ENCODE peak calls at places on chromosomes 1 and 21, in six cellular contexts. I is H1, Z is GM12878, H is HCT116, L is K562, Y is HepG2. V is an unnamed sample.

GRCh38 chr1:6459850-6460265 is 6.1 kb downstream of the TNFRSF25 start:
- DNase-seq in I (no peak), Z (no peak), H (no peak), L (peak), Y (no peak), V (no peak)

GRCh38 chr1:91712981-91713841 is 172.7 kb downstream of the TGFBR3 start:
- DNase-seq in I (no peak), Z (peak), H (no peak), L (no peak), Y (no peak), V (no peak)

GRCh38 chr1:5754079-5754431 is 238.2 kb downstream of the NPHP4 start:
- DNase-seq in I (peak), Z (no peak), H (no peak), L (no peak), Y (no peak), V (no peak)

GRCh38 chr1:77290576-77290975 is 8.8 kb downstream of the AK5 start:
- DNase-seq in I (no peak), Z (no peak), H (no peak), L (no peak), Y (no peak), V (no peak)

GRCh38 chr1:44676484-44677200 is 2.1 kb downstream of the ARMH1 start:
- DNase-seq in I (no peak), Z (no peak), H (no peak), L (no peak), Y (no peak), V (no peak)

GRCh38 chr1:205435904-205436573 is 14.2 kb upstream of the LEMD1 start:
- DNase-seq in I (no peak), Z (no peak), H (no peak), L (peak), Y (no peak), V (no peak)

GRCh38 chr1:107358611-107359342 is 217.9 kb downstream of the NTNG1 start:
- DNase-seq in I (no peak), Z (no peak), H (no peak), L (no peak), Y (no peak), V (no peak)

GRCh38 chr1:85366391-85366790 is 90.0 kb upstream of the BCL10 start:
- DNase-seq in I (no peak), Z (no peak), H (no peak), L (no peak), Y (no peak), V (no peak)

GRCh38 chr21:46128106-46128982 is 27.0 kb downstream of the FTCD start:
- DNase-seq in I (no peak), Z (no peak), H (no peak), L (no peak), Y (no peak), V (no peak)

GRCh38 chr1:6352138-6352563 is 41.4 kb downstream of the ACOT7 start:
- DNase-seq in I (peak), Z (no peak), H (no peak), L (peak), Y (peak), V (no peak)

GRCh38 chr1:175364424-175365076 is 172.0 kb upstream of the KIAA0040 start:
- DNase-seq in I (no peak), Z (peak), H (no peak), L (no peak), Y (no peak), V (no peak)

GRCh38 chr1:36086529-36087232 is 2.0 kb upstream of the ADPRS start:
- DNase-seq in I (no peak), Z (no peak), H (no peak), L (no peak), Y (no peak), V (no peak)

GRCh38 chr1:31726715-31727114 is 22.9 kb upstream of the COL16A1 start:
- DNase-seq in I (no peak), Z (no peak), H (no peak), L (no peak), Y (no peak), V (no peak)

GRCh38 chr1:24558455-24558854 is 2.6 kb downstream of the NCMAP start:
- DNase-seq in I (no peak), Z (no peak), H (no peak), L (no peak), Y (peak), V (no peak)

GRCh38 chr1:24557220-24557619 is 1.3 kb downstream of the NCMAP start:
- DNase-seq in I (no peak), Z (no peak), H (no peak), L (no peak), Y (no peak), V (no peak)

GRCh38 chr1:24560361-24560760 is 4.5 kb downstream of the NCMAP start:
- DNase-seq in I (no peak), Z (no peak), H (no peak), L (no peak), Y (no peak), V (no peak)

GRCh38 chr1:24557711-24558121 is 1.8 kb downstream of the NCMAP start:
- DNase-seq in I (no peak), Z (no peak), H (no peak), L (no peak), Y (no peak), V (no peak)

DNA sequence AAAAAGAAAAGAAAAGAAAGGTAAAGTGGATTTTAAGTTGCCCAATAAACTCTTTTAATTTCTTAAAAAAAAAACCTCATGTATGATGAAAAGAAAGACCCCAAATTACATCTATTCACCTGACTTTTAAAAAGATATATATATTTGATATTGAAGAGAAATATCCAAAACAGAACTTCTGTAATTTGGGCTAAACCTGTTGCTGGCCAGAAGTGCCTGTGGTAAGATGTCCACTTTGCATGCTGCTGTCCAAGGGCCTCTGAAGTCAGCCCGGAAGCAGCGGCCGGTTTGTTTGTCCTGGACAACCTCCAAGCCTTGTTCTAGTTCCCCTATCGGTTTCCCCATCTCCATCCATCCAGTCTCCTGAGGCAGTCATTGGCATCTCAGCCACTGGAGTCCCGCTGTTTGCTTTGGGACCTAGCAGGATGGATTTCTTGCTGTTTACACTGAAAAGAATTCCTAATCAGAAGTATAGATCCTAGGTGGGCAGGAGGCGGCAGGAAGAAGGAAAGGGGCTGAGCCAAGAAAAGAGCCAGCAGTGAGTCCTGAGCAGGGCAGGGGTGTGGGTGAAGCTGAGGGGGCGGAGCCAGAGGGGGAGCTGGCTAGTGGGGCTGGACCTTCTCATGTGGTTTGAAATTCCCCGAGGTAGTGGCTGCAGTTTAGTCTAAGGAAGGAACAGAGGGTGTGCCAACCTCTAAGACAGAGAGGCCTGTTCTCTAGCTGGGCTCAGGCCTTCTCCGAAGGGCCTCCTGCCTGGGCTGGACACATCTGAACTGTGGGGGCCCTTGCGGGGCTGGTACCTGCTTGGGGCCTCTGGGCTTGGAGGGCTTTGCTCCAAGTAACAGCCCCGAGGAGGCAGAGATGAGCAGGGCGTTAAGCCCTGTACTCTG is 3.3 kb downstream of the NCMAP start:
- DNase-seq in I (peak), Z (no peak), H (peak), L (no peak), Y (peak), V (peak)
- TF ChIP-seq ZNF274 in I (no peak), Z (no peak), H (no peak), L (no peak), Y (no peak), V (no peak)

GRCh38 chr1:56572334-56573050 is 6.9 kb downstream of the PLPP3 start:
- DNase-seq in I (no peak), Z (no peak), H (no peak), L (no peak), Y (no peak), V (no peak)
- H3K4me3 ChIP-seq in I (no peak), Z (no peak), H (no peak), L (no peak), Y (peak), V (no peak)

GRCh38 chr1:110190282-110190929 is 19.7 kb upstream of the KCNC4 start:
- DNase-seq in I (no peak), Z (no peak), H (no peak), L (no peak), Y (no peak), V (no peak)
- TF ChIP-seq ZNF274 in I (no peak), Z (no peak), H (no peak), L (no peak), Y (no peak), V (no peak)

GRCh38 chr1:151827853-151828252 is 3.7 kb downstream of the RORC start:
- DNase-seq in I (no peak), Z (no peak), H (no peak), L (no peak), Y (no peak), V (no peak)

GRCh38 chr1:151822404-151822803 is 9.2 kb downstream of the RORC start:
- DNase-seq in I (no peak), Z (no peak), H (no peak), L (peak), Y (no peak), V (no peak)

GRCh38 chr1:151825811-151826660 is 5.6 kb downstream of the RORC start:
- DNase-seq in I (peak), Z (no peak), H (no peak), L (peak), Y (no peak), V (no peak)

GRCh38 chr1:151823175-151823574 is 8.4 kb downstream of the RORC start:
- DNase-seq in I (no peak), Z (no peak), H (no peak), L (no peak), Y (no peak), V (no peak)

DNA sequence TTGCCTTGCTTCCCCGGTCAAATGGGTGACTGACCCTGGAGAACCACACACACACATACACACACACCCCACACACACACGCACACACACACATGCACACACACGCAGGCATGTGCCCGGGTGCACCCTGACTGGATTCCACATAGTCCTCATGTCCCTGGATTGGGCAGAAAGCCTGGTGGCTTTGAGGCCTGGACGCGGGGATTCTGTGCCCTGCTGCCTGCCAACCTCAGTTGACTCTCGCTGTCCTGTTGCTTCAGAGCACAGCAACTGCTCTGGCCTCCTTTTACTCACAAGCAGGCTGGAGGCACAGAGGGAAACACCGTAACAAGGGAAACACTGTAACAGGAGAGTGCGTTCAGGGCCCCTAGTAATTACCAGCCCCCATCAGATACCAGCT is 6.4 kb downstream of the RORC start:
- DNase-seq in I (no peak), Z (no peak), H (no peak), L (no peak), Y (no peak), V (no peak)
- H3K4me3 ChIP-seq in I (no peak), Z (no peak), H (no peak), L (no peak), Y (no peak), V (no peak)

GRCh38 chr1:98821379-98821778 is 159.9 kb downstream of the SNX7 start:
- DNase-seq in I (no peak), Z (no peak), H (no peak), L (no peak), Y (no peak), V (no peak)
- TF ChIP-seq ZNF274 in I (no peak), Z (no peak), H (no peak), L (no peak), Y (no peak), V (no peak)

GRCh38 chr1:2198571-2198970 is 4.0 kb upstream of the FAAP20 start:
- DNase-seq in I (no peak), Z (no peak), H (no peak), L (no peak), Y (no peak), V (no peak)
- H3K4me3 ChIP-seq in I (no peak), Z (peak), H (peak), L (no peak), Y (no peak), V (no peak)

GRCh38 chr1:195962051-195962450 is 646.2 kb downstream of the KCNT2 start:
- DNase-seq in I (no peak), Z (no peak), H (no peak), L (no peak), Y (no peak), V (no peak)

GRCh38 chr1:195958131-195958530 is 650.1 kb downstream of the KCNT2 start:
- DNase-seq in I (no peak), Z (no peak), H (no peak), L (no peak), Y (no peak), V (no peak)

GRCh38 chr1:195954848-195955247 is 653.4 kb downstream of the KCNT2 start:
- DNase-seq in I (no peak), Z (no peak), H (no peak), L (no peak), Y (no peak), V (no peak)

GRCh38 chr1:195960580-195960979 is 647.7 kb downstream of the KCNT2 start:
- DNase-seq in I (no peak), Z (no peak), H (no peak), L (no peak), Y (no peak), V (no peak)

GRCh38 chr1:195956845-195957244 is 651.4 kb downstream of the KCNT2 start:
- DNase-seq in I (no peak), Z (no peak), H (no peak), L (no peak), Y (no peak), V (no peak)
- TF ChIP-seq ZNF274 in I (no peak), Z (no peak), H (no peak), L (no peak), Y (no peak), V (no peak)

GRCh38 chr1:24934300-24935195 is 4.5 kb upstream of the RUNX3 start:
- DNase-seq in I (peak), Z (no peak), H (no peak), L (no peak), Y (no peak), V (no peak)

GRCh38 chr1:24933468-24933867 is 3.4 kb upstream of the RUNX3 start:
- DNase-seq in I (peak), Z (no peak), H (no peak), L (no peak), Y (no peak), V (no peak)

GRCh38 chr1:24932284-24932683 is 2.2 kb upstream of the RUNX3 start:
- DNase-seq in I (peak), Z (no peak), H (peak), L (peak), Y (no peak), V (no peak)

GRCh38 chr1:24931481-24932221 is 1.6 kb upstream of the RUNX3 start:
- DNase-seq in I (peak), Z (no peak), H (no peak), L (no peak), Y (no peak), V (no peak)

GRCh38 chr1:24932725-24933294 is 2.7 kb upstream of the RUNX3 start:
- DNase-seq in I (no peak), Z (no peak), H (no peak), L (no peak), Y (no peak), V (no peak)
- H3K4me3 ChIP-seq in I (peak), Z (no peak), H (peak), L (no peak), Y (no peak), V (peak)